ENCODE peak calls at places on chromosome 21, in seven cellular contexts. L is thyroid gland, Z is astrocyte of the spinal cord, P is fibroblast of the aortic adventitia, V is Panc1, C is heart right ventricle, W is AG04450. F is an unnamed sample.

GRCh38 chr21:42047821-42048613 is 23.1 kb upstream of the UMODL1 start:
- DNase-seq in L (peak), Z (peak), P (peak), V (no peak), C (no peak), W (peak), F (no peak)

GRCh38 chr21:41973427-41973831 is 19.6 kb upstream of the C2CD2 start:
- DNase-seq in L (no peak), Z (no peak), P (no peak), V (no peak), C (no peak), W (no peak), F (no peak)

GRCh38 chr21:42833439-42833815 is 45.9 kb downstream of the WDR4 start:
- DNase-seq in L (no peak), Z (no peak), P (no peak), V (no peak), C (no peak), W (no peak), F (no peak)

GRCh38 chr21:26850116-26850643 is 5.0 kb upstream of the ADAMTS1 start:
- DNase-seq in L (peak), Z (peak), P (peak), V (no peak), C (no peak), W (no peak), F (no peak)

GRCh38 chr21:46118871-46119564 is 21.1 kb downstream of the COL6A2 start:
- DNase-seq in L (no peak), Z (no peak), P (no peak), V (no peak), C (no peak), W (no peak), F (no peak)

GRCh38 chr21:42056996-42057689 is 14.0 kb upstream of the UMODL1 start:
- DNase-seq in L (no peak), Z (peak), P (peak), V (no peak), C (no peak), W (peak), F (no peak)

GRCh38 chr21:33058468-33059318 is 11.2 kb upstream of the OLIG1 start:
- DNase-seq in L (peak), Z (no peak), P (no peak), V (no peak), C (peak), W (no peak), F (no peak)

GRCh38 chr21:26834181-26834945 is 10.8 kb downstream of the ADAMTS1 start:
- DNase-seq in L (no peak), Z (no peak), P (peak), V (no peak), C (no peak), W (no peak), F (no peak)

GRCh38 chr21:31801551-31802234 is 69.8 kb upstream of the SCAF4 start:
- DNase-seq in L (no peak), Z (no peak), P (no peak), V (no peak), C (no peak), W (no peak), F (no peak)

GRCh38 chr21:26798856-26799751 is 46.1 kb downstream of the ADAMTS1 start:
- DNase-seq in L (no peak), Z (peak), P (no peak), V (no peak), C (no peak), W (no peak), F (no peak)

GRCh38 chr21:46434322-46434958 is 24.3 kb upstream of the DIP2A start:
- DNase-seq in L (no peak), Z (no peak), P (no peak), V (no peak), C (no peak), W (no peak), F (no peak)

GRCh38 chr21:17231771-17232170 is 281.1 kb upstream of the CXADR start:
- DNase-seq in L (no peak), Z (no peak), P (no peak), V (no peak), C (no peak), W (no peak), F (no peak)

GRCh38 chr21:16454371-16454770 is 724.6 kb downstream of the USP25 start:
- DNase-seq in L (no peak), Z (peak), P (peak), V (no peak), C (no peak), W (no peak), F (no peak)

GRCh38 chr21:32645261-32646182 is 33.3 kb upstream of the CFAP298 start:
- DNase-seq in L (peak), Z (no peak), P (no peak), V (no peak), C (no peak), W (no peak), F (no peak)

GRCh38 chr21:32687946-32688345 is 39.9 kb downstream of the SYNJ1 start:
- DNase-seq in L (no peak), Z (no peak), P (no peak), V (no peak), C (no peak), W (no peak), F (no peak)

GRCh38 chr21:37787456-37787855 is 128.8 kb downstream of the KCNJ6 start:
- DNase-seq in L (no peak), Z (peak), P (peak), V (no peak), C (no peak), W (peak), F (no peak)

GRCh38 chr21:45592626-45593134 is 50.4 kb upstream of the SLC19A1 start:
- DNase-seq in L (no peak), Z (no peak), P (no peak), V (no peak), C (no peak), W (no peak), F (no peak)

DNA sequence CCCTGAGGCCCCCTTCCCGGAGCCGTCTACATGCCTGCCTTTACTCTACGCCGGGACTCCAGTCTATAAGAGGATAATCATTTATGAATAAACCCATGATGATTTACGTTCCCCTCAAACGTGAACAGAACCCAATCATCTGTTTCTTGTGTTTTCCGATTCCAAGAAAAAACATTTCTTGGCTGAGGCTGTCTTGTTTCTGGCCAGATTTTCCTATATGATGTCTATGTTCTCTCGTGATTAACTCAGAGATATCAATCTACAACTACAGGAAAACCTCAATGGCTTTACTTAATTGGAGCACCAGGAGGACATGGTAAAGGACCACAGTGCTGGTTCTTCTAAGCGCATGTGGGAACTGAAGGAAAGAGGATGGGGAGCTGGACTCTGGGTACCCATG is 22.3 kb downstream of the RCAN1 start:
- DNase-seq in L (no peak), Z (no peak), P (no peak), V (no peak), C (no peak), W (no peak), F (no peak)
- TF ChIP-seq CTCF in L (no peak), Z (no peak), P (no peak), V (no peak), C (no peak), W (no peak), F (no peak)

GRCh38 chr21:40466893-40467483 is 380.0 kb downstream of the DSCAM start:
- DNase-seq in L (no peak), Z (peak), P (no peak), V (peak), C (no peak), W (no peak), F (no peak)
- TF ChIP-seq CTCF in L (peak), Z (peak), P (no peak), V (peak), C (peak), W (peak), F (peak)

GRCh38 chr21:15193937-15194336 is 129.1 kb upstream of the NRIP1 start:
- DNase-seq in L (no peak), Z (no peak), P (no peak), V (no peak), C (no peak), W (no peak), F (no peak)

GRCh38 chr21:15191342-15191741 is 126.5 kb upstream of the NRIP1 start:
- DNase-seq in L (no peak), Z (no peak), P (no peak), V (no peak), C (no peak), W (no peak), F (no peak)

GRCh38 chr21:15192243-15192642 is 127.4 kb upstream of the NRIP1 start:
- DNase-seq in L (no peak), Z (no peak), P (peak), V (no peak), C (no peak), W (no peak), F (no peak)

GRCh38 chr21:15190837-15191236 is 126.0 kb upstream of the NRIP1 start:
- DNase-seq in L (no peak), Z (no peak), P (no peak), V (no peak), C (no peak), W (no peak), F (no peak)

GRCh38 chr21:15190412-15190811 is 125.6 kb upstream of the NRIP1 start:
- DNase-seq in L (no peak), Z (no peak), P (no peak), V (no peak), C (no peak), W (no peak), F (no peak)
- TF ChIP-seq CTCF in L (no peak), Z (no peak), P (no peak), V (no peak), C (no peak), W (no peak), F (no peak)

GRCh38 chr21:34635307-34635706 is 20.4 kb upstream of the RCAN1 start:
- DNase-seq in L (no peak), Z (no peak), P (no peak), V (no peak), C (no peak), W (no peak), F (no peak)
- TF ChIP-seq CTCF in L (no peak), Z (no peak), P (peak), V (peak), C (no peak), W (peak), F (peak)

GRCh38 chr21:36606292-36606982 is 92.5 kb upstream of the SIM2 start:
- DNase-seq in L (no peak), Z (no peak), P (no peak), V (no peak), C (no peak), W (no peak), F (no peak)
- TF ChIP-seq CTCF in L (no peak), Z (no peak), P (no peak), V (no peak), C (no peak), W (no peak), F (no peak)

GRCh38 chr21:29797155-29797554 is 142.6 kb downstream of the GRIK1 start:
- DNase-seq in L (no peak), Z (no peak), P (no peak), V (no peak), C (no peak), W (no peak), F (no peak)

GRCh38 chr21:29798840-29799239 is 141.0 kb downstream of the GRIK1 start:
- DNase-seq in L (no peak), Z (no peak), P (no peak), V (no peak), C (no peak), W (no peak), F (no peak)

GRCh38 chr21:29788752-29789151 is 151.0 kb downstream of the GRIK1 start:
- DNase-seq in L (no peak), Z (no peak), P (no peak), V (no peak), C (no peak), W (no peak), F (no peak)

GRCh38 chr21:29789393-29789792 is 150.4 kb downstream of the GRIK1 start:
- DNase-seq in L (no peak), Z (no peak), P (no peak), V (no peak), C (no peak), W (no peak), F (no peak)

GRCh38 chr21:29793712-29794111 is 146.1 kb downstream of the GRIK1 start:
- DNase-seq in L (no peak), Z (no peak), P (no peak), V (no peak), C (no peak), W (no peak), F (no peak)
- TF ChIP-seq CTCF in L (no peak), Z (no peak), P (no peak), V (no peak), C (no peak), W (no peak), F (no peak)

GRCh38 chr21:44013380-44014088 is 1.4 kb downstream of the TRAPPC10 start:
- DNase-seq in L (peak), Z (no peak), P (peak), V (no peak), C (no peak), W (no peak), F (no peak)
- TF ChIP-seq CTCF in L (no peak), Z (no peak), P (no peak), V (no peak), C (no peak), W (no peak), F (no peak)